ENCODE peak calls at places on chromosomes 4 and X, in five cellular contexts. One of them, this sample, is unnamed.

GRCh38 chr4:94887027-94887426 is 129.3 kb downstream of the BMPR1B start:
- DNase-seq in pancreas: no peak
- DNase-seq in lung: no peak
- DNase-seq in M059J: no peak
- DNase-seq in NB4: no peak
- DNase-seq in this sample: no peak

GRCh38 chr4:154630307-154630706 is 17.9 kb upstream of the FGG start:
- DNase-seq in pancreas: no peak
- DNase-seq in lung: no peak
- DNase-seq in M059J: no peak
- DNase-seq in NB4: no peak
- DNase-seq in this sample: no peak

GRCh38 chr4:113908829-113909228 is 70.6 kb downstream of the ARSJ start:
- DNase-seq in pancreas: no peak
- DNase-seq in lung: no peak
- DNase-seq in M059J: no peak
- DNase-seq in NB4: no peak
- DNase-seq in this sample: no peak

GRCh38 chrX:152245231-152245630 is 106.9 kb upstream of the MAGEA10 start:
- DNase-seq in pancreas: no peak
- DNase-seq in lung: no peak
- DNase-seq in M059J: peak
- DNase-seq in NB4: no peak
- DNase-seq in this sample: no peak

GRCh38 chr4:145346081-145346480 is 135.6 kb upstream of the SMAD1 start:
- DNase-seq in pancreas: no peak
- DNase-seq in lung: no peak
- DNase-seq in M059J: no peak
- DNase-seq in NB4: no peak
- DNase-seq in this sample: no peak

GRCh38 chr4:39637572-39638357 is 900 bp downstream of the SMIM14 start:
- DNase-seq in pancreas: no peak
- DNase-seq in lung: peak
- DNase-seq in M059J: peak
- DNase-seq in NB4: peak
- DNase-seq in this sample: peak

GRCh38 chr4:138118270-138118669 is 123.9 kb downstream of the SLC7A11 start:
- DNase-seq in pancreas: no peak
- DNase-seq in lung: no peak
- DNase-seq in M059J: no peak
- DNase-seq in NB4: no peak
- DNase-seq in this sample: no peak

GRCh38 chr4:101367201-101367600 is 19.9 kb upstream of the PPP3CA start:
- DNase-seq in pancreas: no peak
- DNase-seq in lung: no peak
- DNase-seq in M059J: peak
- DNase-seq in NB4: no peak
- DNase-seq in this sample: no peak

GRCh38 chrX:132489256-132490085 is 633 bp upstream of the MBNL3 start:
- DNase-seq in pancreas: peak
- DNase-seq in lung: peak
- DNase-seq in M059J: peak
- DNase-seq in NB4: peak
- DNase-seq in this sample: peak

GRCh38 chr4:38675167-38676121 is 11.4 kb downstream of the KLF3 start:
- DNase-seq in pancreas: no peak
- DNase-seq in lung: peak
- DNase-seq in M059J: peak
- DNase-seq in NB4: peak
- DNase-seq in this sample: peak

GRCh38 chr4:173538148-173538902 is 8.3 kb upstream of the HAND2 start:
- DNase-seq in pancreas: peak
- DNase-seq in lung: no peak
- DNase-seq in M059J: peak
- DNase-seq in NB4: peak
- DNase-seq in this sample: peak

GRCh38 chr4:80017125-80017854 is 55.7 kb downstream of the ANTXR2 start:
- DNase-seq in pancreas: no peak
- DNase-seq in lung: no peak
- DNase-seq in M059J: peak
- DNase-seq in NB4: peak
- DNase-seq in this sample: no peak

GRCh38 chr4:97720869-97721432 is 422.3 kb downstream of the STPG2 start:
- DNase-seq in pancreas: no peak
- DNase-seq in lung: no peak
- DNase-seq in M059J: peak
- DNase-seq in NB4: peak
- DNase-seq in this sample: no peak

GRCh38 chr4:119025440-119025839 is 110.2 kb upstream of the MYOZ2 start:
- DNase-seq in pancreas: no peak
- DNase-seq in lung: peak
- DNase-seq in M059J: peak
- DNase-seq in NB4: peak
- DNase-seq in this sample: no peak

GRCh38 chr4:90306810-90307209 is 179.6 kb downstream of the CCSER1 start:
- DNase-seq in pancreas: no peak
- DNase-seq in lung: no peak
- DNase-seq in M059J: no peak
- DNase-seq in NB4: no peak
- DNase-seq in this sample: no peak

GRCh38 chr4:68597489-68597888 is 21.4 kb upstream of the UGT2B17 start:
- DNase-seq in pancreas: no peak
- DNase-seq in lung: no peak
- DNase-seq in M059J: no peak
- DNase-seq in NB4: no peak
- DNase-seq in this sample: no peak

GRCh38 chrX:154735695-154736393 is 15.0 kb downstream of the GAB3 start:
- DNase-seq in pancreas: no peak
- DNase-seq in lung: peak
- DNase-seq in M059J: peak
- DNase-seq in NB4: no peak
- DNase-seq in this sample: no peak

GRCh38 chr4:17197070-17197469 is 298.6 kb upstream of the LDB2 start:
- DNase-seq in pancreas: no peak
- DNase-seq in lung: no peak
- DNase-seq in M059J: peak
- DNase-seq in NB4: no peak
- DNase-seq in this sample: no peak

GRCh38 chr4:183504930-183505555 is at the start of gene ING2:
- DNase-seq in pancreas: peak
- DNase-seq in lung: no peak
- DNase-seq in M059J: peak
- DNase-seq in NB4: no peak
- DNase-seq in this sample: peak

GRCh38 chrX:69144854-69145253 is 20.4 kb downstream of the PJA1 start:
- DNase-seq in pancreas: no peak
- DNase-seq in lung: no peak
- DNase-seq in M059J: no peak
- DNase-seq in NB4: no peak
- DNase-seq in this sample: no peak

GRCh38 chr4:10299601-10300000 is 157.6 kb downstream of the ZNF518B start:
- DNase-seq in pancreas: no peak
- DNase-seq in lung: no peak
- DNase-seq in M059J: peak
- DNase-seq in NB4: no peak
- DNase-seq in this sample: no peak

GRCh38 chrX:35699642-35700041 is 98.5 kb upstream of the MAGEB16 start:
- DNase-seq in pancreas: no peak
- DNase-seq in lung: no peak
- DNase-seq in M059J: no peak
- DNase-seq in NB4: peak
- DNase-seq in this sample: no peak

GRCh38 chr4:76772498-76773106 is 125.3 kb downstream of the SOWAHB start:
- DNase-seq in pancreas: no peak
- DNase-seq in lung: no peak
- DNase-seq in M059J: peak
- DNase-seq in NB4: no peak
- DNase-seq in this sample: no peak

GRCh38 chrX:115958687-115959359 is 211.7 kb upstream of the AGTR2 start:
- DNase-seq in pancreas: no peak
- DNase-seq in lung: no peak
- DNase-seq in M059J: peak
- DNase-seq in NB4: peak
- DNase-seq in this sample: no peak

GRCh38 chrX:153474718-153475117 is 4.3 kb upstream of the HAUS7 start:
- DNase-seq in pancreas: no peak
- DNase-seq in lung: peak
- DNase-seq in M059J: peak
- DNase-seq in NB4: peak
- DNase-seq in this sample: no peak

This sample was measured in D341Med.